ENCODE peak calls at places on chromosome 5, in seven cellular contexts. P, U, Y, T, O, D and Q are unnamed samples.

GRCh38 chr5:126124706-126125345 is 298.4 kb upstream of the GRAMD2B start:
- DNase-seq in P (peak), U (peak), Y (no peak), T (no peak), O (no peak), D (peak), Q (no peak)

GRCh38 chr5:170338933-170339779 is 41.6 kb upstream of the LCP2 start:
- DNase-seq in P (no peak), U (no peak), Y (no peak), T (no peak), O (peak), D (no peak), Q (peak)

GRCh38 chr5:90111354-90112070 is 298.0 kb downstream of the CETN3 start:
- DNase-seq in P (no peak), U (no peak), Y (no peak), T (no peak), O (no peak), D (no peak), Q (no peak)

GRCh38 chr5:88938488-88938887 is 55.5 kb upstream of the MEF2C start:
- DNase-seq in P (no peak), U (no peak), Y (no peak), T (no peak), O (no peak), D (no peak), Q (no peak)

GRCh38 chr5:132759114-132760042 is 12.2 kb downstream of the CCNI2 start:
- DNase-seq in P (no peak), U (no peak), Y (peak), T (no peak), O (no peak), D (no peak), Q (no peak)

GRCh38 chr5:127312131-127312530 is 21.5 kb downstream of the MEGF10 start:
- DNase-seq in P (no peak), U (no peak), Y (no peak), T (no peak), O (no peak), D (no peak), Q (no peak)

GRCh38 chr5:99005506-99005905 is 76.7 kb upstream of the CHD1 start:
- DNase-seq in P (no peak), U (no peak), Y (no peak), T (no peak), O (no peak), D (no peak), Q (no peak)

GRCh38 chr5:132458651-132459030 is 31.9 kb downstream of the IRF1 start:
- DNase-seq in P (no peak), U (no peak), Y (no peak), T (no peak), O (no peak), D (peak), Q (no peak)

GRCh38 chr5:177536386-177536785 is 18.0 kb downstream of the FAM193B start:
- DNase-seq in P (no peak), U (no peak), Y (no peak), T (no peak), O (no peak), D (no peak), Q (no peak)

GRCh38 chr5:39775458-39776365 is 350.9 kb upstream of the DAB2 start:
- DNase-seq in P (peak), U (no peak), Y (no peak), T (no peak), O (no peak), D (peak), Q (no peak)

GRCh38 chr5:149060325-149060724 is 2.5 kb downstream of the SH3TC2 start:
- DNase-seq in P (no peak), U (no peak), Y (no peak), T (peak), O (no peak), D (peak), Q (peak)

GRCh38 chr5:179263391-179264052 is 81.7 kb downstream of the ADAMTS2 start:
- DNase-seq in P (no peak), U (no peak), Y (no peak), T (no peak), O (no peak), D (no peak), Q (no peak)

GRCh38 chr5:14161825-14162556 is 18.8 kb downstream of the TRIO start:
- DNase-seq in P (no peak), U (peak), Y (no peak), T (no peak), O (no peak), D (no peak), Q (no peak)

GRCh38 chr5:1032011-1032410 is 23.4 kb downstream of the NKD2 start:
- DNase-seq in P (no peak), U (no peak), Y (no peak), T (no peak), O (no peak), D (no peak), Q (no peak)

GRCh38 chr5:14676320-14676719 is 11.8 kb downstream of the OTULIN start:
- DNase-seq in P (no peak), U (no peak), Y (no peak), T (peak), O (no peak), D (peak), Q (peak)

GRCh38 chr5:172411423-172412111 is 42.8 kb downstream of the SH3PXD2B start:
- DNase-seq in P (no peak), U (no peak), Y (no peak), T (no peak), O (peak), D (no peak), Q (no peak)

GRCh38 chr5:1438871-1439270 is 6.4 kb downstream of the SLC6A3 start:
- DNase-seq in P (no peak), U (no peak), Y (no peak), T (no peak), O (no peak), D (no peak), Q (no peak)

GRCh38 chr5:52829664-52830063 is 41.9 kb downstream of the ITGA1 start:
- DNase-seq in P (no peak), U (no peak), Y (no peak), T (no peak), O (no peak), D (no peak), Q (no peak)

GRCh38 chr5:164048527-164048926 is 543.1 kb downstream of the MAT2B start:
- DNase-seq in P (no peak), U (no peak), Y (no peak), T (no peak), O (no peak), D (peak), Q (peak)

GRCh38 chr5:73831066-73831465 is 205.1 kb downstream of the ARHGEF28 start:
- DNase-seq in P (no peak), U (no peak), Y (no peak), T (no peak), O (no peak), D (no peak), Q (no peak)